ENCODE peak calls at places on chromosomes 5 and 9, in six cellular contexts. K is left cardiac atrium; E is stimulated activated CD4-positive, alpha-beta T cell treated with anti-CD3 and anti-CD28 coated beads, Interleukin-1b, Interleukin-23, amount 100 ng/mL, for 24 hours; H is ELR; S is amniotic stem cell; L is stimulated activated CD8-positive, alpha-beta memory T cell treated with anti-CD3 and anti-CD28 coated beads, Interleukin-12 subunit alpha, Interleukin-12 subunit beta, amount 100 ng/mL, for 1 hour. J is an unnamed sample.

GRCh38 chr9:107847977-107848376 is 358.4 kb upstream of the KLF4 start:
- DNase-seq in K (no peak), E (no peak), H (peak; percentile 33), S (peak; percentile 18), L (no peak), J (no peak)

GRCh38 chr9:90219548-90220118 is 423.0 kb downstream of the DIRAS2 start:
- DNase-seq in K (no peak), E (peak; percentile 4), H (no peak), S (no peak), L (peak; percentile 11), J (no peak)

GRCh38 chr9:133449760-133450159 is 10.0 kb upstream of the CACFD1 start:
- DNase-seq in K (no peak), E (no peak), H (peak; percentile 46), S (no peak), L (no peak), J (no peak)

GRCh38 chr9:8809747-8810146 is 1010.2 kb upstream of the DMAC1 start:
- DNase-seq in K (no peak), E (no peak), H (no peak), S (no peak), L (no peak), J (no peak)

GRCh38 chr5:80191991-80192398 is 63.9 kb downstream of the SERINC5 start:
- DNase-seq in K (peak; percentile 58), E (no peak), H (no peak), S (no peak), L (no peak), J (no peak)

GRCh38 chr9:84296146-84296843 is 44.3 kb downstream of the SLC28A3 start:
- DNase-seq in K (no peak), E (peak; percentile 29), H (peak; percentile 88), S (peak; percentile 12), L (no peak), J (no peak)

GRCh38 chr9:23941051-23941450 is 115.0 kb upstream of the ELAVL2 start:
- DNase-seq in K (no peak), E (no peak), H (no peak), S (no peak), L (no peak), J (no peak)

GRCh38 chr9:20835364-20836286 is 151.6 kb downstream of the FOCAD start:
- DNase-seq in K (no peak), E (no peak), H (peak; percentile 40), S (no peak), L (no peak), J (no peak)

GRCh38 chr9:78238061-78239038 is 2.5 kb downstream of the CEP78 start:
- DNase-seq in K (no peak), E (no peak), H (no peak), S (no peak), L (no peak), J (no peak)

GRCh38 chr5:61675015-61675692 is 343.1 kb downstream of the ZSWIM6 start:
- DNase-seq in K (no peak), E (no peak), H (no peak), S (no peak), L (no peak), J (no peak)

GRCh38 chr5:149766460-149767277 is 36.6 kb downstream of the PPARGC1B start:
- DNase-seq in K (no peak), E (no peak), H (no peak), S (no peak), L (no peak), J (no peak)

GRCh38 chr9:129319076-129319937 is 141.2 kb upstream of the IER5L start:
- DNase-seq in K (no peak), E (no peak), H (no peak), S (no peak), L (no peak), J (no peak)

GRCh38 chr5:41094871-41095270 is 23.7 kb upstream of the MROH2B start:
- DNase-seq in K (no peak), E (no peak), H (peak; percentile 29), S (no peak), L (no peak), J (no peak)

GRCh38 chr9:133454943-133455673 is 4.7 kb upstream of the CACFD1 start:
- DNase-seq in K (no peak), E (no peak), H (no peak), S (no peak), L (no peak), J (no peak)